ENCODE peak calls at places on chromosomes 16 and 17, in six cellular contexts. O is GDM1; U is Caco-2; L is brain pericyte; H is activated CD8-positive, alpha-beta memory T cell treated with anti-CD3 and anti-CD28 coated beads, Interleukin-2, amount 50 U/mL, for 48 hours; R is HTR-8/SVneo. S is an unnamed sample.
A peak's percentile ranks its signal among the peaks of the same experiment; 100 is the strongest.

GRCh38 chr17:63365366-63366237 is 80.5 kb downstream of the CYB561 start:
- DNase-seq in O (no peak), U (no peak), L (no peak), H (no peak), R (no peak), S (no peak)

GRCh38 chr16:6018848-6019489 is 921.4 kb upstream of the EEF2KMT start:
- DNase-seq in O (no peak), U (no peak), L (no peak), H (no peak), R (no peak), S (no peak)

GRCh38 chr17:17303010-17303846 is at the start of gene NT5M:
- DNase-seq in O (peak; percentile 83), U (peak; percentile 83), L (no peak), H (peak; percentile 86), R (peak; percentile 93), S (no peak)

GRCh38 chr17:61235001-61235820 is 164.4 kb upstream of the TBX2 start:
- DNase-seq in O (no peak), U (no peak), L (no peak), H (no peak), R (no peak), S (no peak)

GRCh38 chr17:60600490-60601431 is 768 bp downstream of the PPM1D start:
- DNase-seq in O (peak; percentile 66), U (peak; percentile 86), L (no peak), H (peak; percentile 77), R (peak; percentile 92), S (peak; percentile 81)

GRCh38 chr17:68195667-68196393 is 52.0 kb upstream of the AMZ2 start:
- DNase-seq in O (no peak), U (peak; percentile 40), L (no peak), H (no peak), R (no peak), S (peak; percentile 77)

GRCh38 chr17:82767041-82767754 is 15.3 kb downstream of the TBCD start:
- DNase-seq in O (no peak), U (peak; percentile 71), L (no peak), H (peak; percentile 75), R (peak; percentile 39), S (peak; percentile 87)

GRCh38 chr17:5501725-5502124 is 15.4 kb downstream of the MIS12 start:
- DNase-seq in O (no peak), U (no peak), L (no peak), H (no peak), R (no peak), S (no peak)

GRCh38 chr16:75578212-75578611 is 12.0 kb downstream of the GABARAPL2 start:
- DNase-seq in O (no peak), U (no peak), L (no peak), H (no peak), R (no peak), S (no peak)

GRCh38 chr17:44254696-44255095 is 13.2 kb downstream of the SLC4A1 start:
- DNase-seq in O (no peak), U (no peak), L (no peak), H (no peak), R (no peak), S (no peak)

GRCh38 chr17:74054249-74054648 is 149.2 kb upstream of the RPL38 start:
- DNase-seq in O (no peak), U (no peak), L (no peak), H (no peak), R (no peak), S (no peak)

GRCh38 chr16:84941916-84942315 is 69.4 kb downstream of the ZDHHC7 start:
- DNase-seq in O (no peak), U (no peak), L (no peak), H (no peak), R (peak; percentile 84), S (no peak)

GRCh38 chr17:73401911-73402310 is 90.1 kb upstream of the CDC42EP4 start:
- DNase-seq in O (no peak), U (no peak), L (peak; percentile 39), H (no peak), R (no peak), S (peak; percentile 76)

GRCh38 chr17:78144736-78145641 is 1.2 kb upstream of the C17orf99 start:
- DNase-seq in O (no peak), U (no peak), L (no peak), H (no peak), R (no peak), S (no peak)

GRCh38 chr17:72996791-72997190 is 95.7 kb downstream of the SLC39A11 start:
- DNase-seq in O (no peak), U (no peak), L (no peak), H (no peak), R (no peak), S (no peak)

GRCh38 chr17:33888455-33888854 is 366.6 kb upstream of the CCL2 start:
- DNase-seq in O (no peak), U (no peak), L (no peak), H (no peak), R (no peak), S (no peak)

GRCh38 chr16:28990375-28991040 is 5.7 kb downstream of the LAT start:
- DNase-seq in O (no peak), U (no peak), L (no peak), H (peak; percentile 77), R (no peak), S (no peak)

GRCh38 chr17:50712641-50713296 is 5.1 kb upstream of the ANKRD40 start:
- DNase-seq in O (no peak), U (no peak), L (no peak), H (no peak), R (no peak), S (no peak)

GRCh38 chr16:57235128-57236092 is 9.6 kb upstream of the ARL2BP start:
- DNase-seq in O (peak; percentile 1), U (no peak), L (peak; percentile 68), H (no peak), R (peak; percentile 25), S (no peak)

GRCh38 chr17:27577884-27578717 is 52.9 kb upstream of the LGALS9 start:
- DNase-seq in O (no peak), U (no peak), L (no peak), H (no peak), R (no peak), S (no peak)

S was measured in H1.